ENCODE peak calls at places on chromosomes 5 and 9, in ten cellular contexts. A is GM04504; T is Calu3; P is KBM-7; O is HS-27A; F is NCI-H146; C is naive thymus-derived CD8-positive, alpha-beta T cell; I is T1000; V is sciatic nerve; B is stimulated activated CD4-positive, alpha-beta T cell treated with anti-CD3 and anti-CD28 coated beads, TNF-alpha, amount 100 ng/mL, for 24 hours. D is an unnamed sample.

GRCh38 chr5:72167790-72168189 is 60.5 kb downstream of the MAP1B start:
- DNase-seq in A (no peak), T (no peak), P (no peak), O (no peak), F (no peak), C (no peak), I (no peak), V (no peak), B (no peak), D (no peak)

GRCh38 chr5:135930029-135930948 is 24.5 kb downstream of the LECT2 start:
- DNase-seq in A (no peak), T (peak), P (no peak), O (no peak), F (peak), C (no peak), I (no peak), V (no peak), B (no peak), D (no peak)

GRCh38 chr5:132190161-132190817 is 37.4 kb downstream of the P4HA2 start:
- DNase-seq in A (peak), T (peak), P (peak), O (peak), F (peak), C (no peak), I (no peak), V (no peak), B (no peak), D (peak)

GRCh38 chr5:102799017-102799416 is 43.9 kb downstream of the PAM start:
- DNase-seq in A (peak), T (no peak), P (no peak), O (no peak), F (no peak), C (no peak), I (no peak), V (no peak), B (no peak), D (peak)

GRCh38 chr5:139410886-139411835 is 7.3 kb upstream of the SPATA24 start:
- DNase-seq in A (peak), T (no peak), P (no peak), O (no peak), F (no peak), C (no peak), I (no peak), V (no peak), B (no peak), D (no peak)

GRCh38 chr5:1510631-1511030 is 13.1 kb downstream of the LPCAT1 start:
- DNase-seq in A (no peak), T (no peak), P (no peak), O (no peak), F (no peak), C (no peak), I (no peak), V (peak), B (no peak), D (no peak)

GRCh38 chr5:37391591-37391990 is 12.5 kb downstream of the WDR70 start:
- DNase-seq in A (no peak), T (no peak), P (peak), O (no peak), F (no peak), C (no peak), I (no peak), V (no peak), B (no peak), D (no peak)

GRCh38 chr5:122078116-122078865 is at the start of gene LOX:
- DNase-seq in A (peak), T (peak), P (peak), O (peak), F (peak), C (no peak), I (peak), V (peak), B (no peak), D (peak)

GRCh38 chr9:114122628-114123027 is 23.5 kb upstream of the KIF12 start:
- DNase-seq in A (no peak), T (no peak), P (no peak), O (no peak), F (no peak), C (no peak), I (no peak), V (no peak), B (no peak), D (no peak)

GRCh38 chr5:138077064-138077696 is 6.7 kb upstream of the WNT8A start:
- DNase-seq in A (peak), T (peak), P (peak), O (peak), F (peak), C (peak), I (peak), V (peak), B (peak), D (peak)

GRCh38 chr5:141519605-141520288 is 30.9 kb downstream of the PCDHGC5 start:
- DNase-seq in A (no peak), T (no peak), P (no peak), O (no peak), F (no peak), C (no peak), I (no peak), V (no peak), B (no peak), D (no peak)

GRCh38 chr9:19232117-19232829 is 1.8 kb downstream of the DENND4C start:
- DNase-seq in A (no peak), T (no peak), P (peak), O (no peak), F (no peak), C (no peak), I (no peak), V (no peak), B (no peak), D (no peak)

GRCh38 chr5:105218018-105218417 is 1655.4 kb upstream of the NUDT12 start:
- DNase-seq in A (no peak), T (no peak), P (no peak), O (no peak), F (peak), C (no peak), I (no peak), V (no peak), B (no peak), D (peak)

D was measured in NCI-H748 treated with DMSO at 0.1 percent for 48 hours.